ENCODE peak calls at places on chromosomes 1 and 21, in eight cellular contexts. J is NCI-H1930; W is neuronal stem cell; A is stimulated activated naive CD8-positive, alpha-beta T cell treated with anti-CD3 and anti-CD28 coated beads, Interleukin-15, Interleukin-2, amounts not matched to agents 100 U/mL and 50 U/mL, for 24 hours; E is nephron progenitor cell; Q is stimulated activated CD4-positive, alpha-beta T cell treated with anti-CD3 and anti-CD28 coated beads, Interleukin-12 subunit alpha, Interleukin-12 subunit beta, amount 100 ng/mL, for 4 hours; T is activated gamma-delta T cell treated with Interleukin-2 at 50 U/mL for 16 hours; P is effector memory CD4-positive, alpha-beta T cell. V is an unnamed sample.

GRCh38 chr1:154418062-154418897 is 13.1 kb downstream of the IL6R start:
- DNase-seq in J (no peak), W (no peak), A (no peak), E (no peak), Q (peak; percentile 28), T (no peak), P (peak; percentile 34), V (no peak)

GRCh38 chr1:201354901-201355295 is 22.6 kb downstream of the TNNT2 start:
- DNase-seq in J (no peak), W (no peak), A (no peak), E (no peak), Q (no peak), T (no peak), P (no peak), V (no peak)

GRCh38 chr1:36034692-36035091 is 49.2 kb upstream of the TEKT2 start:
- DNase-seq in J (no peak), W (no peak), A (no peak), E (no peak), Q (no peak), T (no peak), P (no peak), V (no peak)

GRCh38 chr1:238485062-238485905 is 594.6 kb upstream of the ZP4 start:
- DNase-seq in J (no peak), W (no peak), A (no peak), E (peak; percentile 31), Q (no peak), T (no peak), P (no peak), V (no peak)

GRCh38 chr1:167258858-167259257 is 38.2 kb downstream of the POU2F1 start:
- DNase-seq in J (no peak), W (no peak), A (no peak), E (no peak), Q (no peak), T (no peak), P (no peak), V (no peak)

GRCh38 chr1:2210084-2210653 is 15.6 kb upstream of the FAAP20 start:
- DNase-seq in J (no peak), W (no peak), A (no peak), E (peak; percentile 15), Q (no peak), T (no peak), P (no peak), V (no peak)

GRCh38 chr1:247212012-247212411 is 40.2 kb upstream of the ZNF124 start:
- DNase-seq in J (no peak), W (no peak), A (no peak), E (no peak), Q (no peak), T (no peak), P (no peak), V (no peak)

GRCh38 chr1:210291786-210292275 is 36.9 kb upstream of the HHAT start:
- DNase-seq in J (no peak), W (no peak), A (no peak), E (no peak), Q (no peak), T (no peak), P (no peak), V (no peak)

GRCh38 chr1:239861985-239862384 is 229.7 kb upstream of the FMN2 start:
- DNase-seq in J (no peak), W (no peak), A (no peak), E (no peak), Q (no peak), T (no peak), P (no peak), V (no peak)

GRCh38 chr1:159949891-159950480 is 4.1 kb downstream of the SLAMF9 start:
- DNase-seq in J (no peak), W (no peak), A (no peak), E (no peak), Q (no peak), T (no peak), P (no peak), V (no peak)

GRCh38 chr1:212125654-212126053 is 90.1 kb downstream of the DTL start:
- DNase-seq in J (no peak), W (no peak), A (no peak), E (no peak), Q (no peak), T (no peak), P (no peak), V (no peak)

GRCh38 chr21:39845581-39846130 is 21.6 kb upstream of the PCP4 start:
- DNase-seq in J (no peak), W (peak; percentile 27), A (no peak), E (no peak), Q (no peak), T (no peak), P (no peak), V (no peak)

GRCh38 chr1:197763307-197763706 is 12.0 kb downstream of the DENND1B start:
- DNase-seq in J (no peak), W (no peak), A (no peak), E (no peak), Q (no peak), T (no peak), P (no peak), V (no peak)

GRCh38 chr21:45818276-45818903 is 163.2 kb upstream of the COL6A1 start:
- DNase-seq in J (no peak), W (no peak), A (no peak), E (no peak), Q (no peak), T (no peak), P (no peak), V (no peak)

GRCh38 chr1:1306070-1306660 is 1.6 kb downstream of the ACAP3 start:
- DNase-seq in J (no peak), W (no peak), A (peak; percentile 39), E (no peak), Q (no peak), T (no peak), P (no peak), V (no peak)

GRCh38 chr1:9270290-9270900 is 22.3 kb upstream of the SPSB1 start:
- DNase-seq in J (no peak), W (no peak), A (no peak), E (peak; percentile 49), Q (no peak), T (no peak), P (no peak), V (no peak)

GRCh38 chr1:2547210-2548067 is 8.7 kb upstream of the TNFRSF14 start:
- DNase-seq in J (no peak), W (no peak), A (peak; percentile 81), E (no peak), Q (peak; percentile 34), T (peak; percentile 52), P (no peak), V (peak; percentile 57)

GRCh38 chr1:115545791-115546733 is 95.7 kb upstream of the VANGL1 start:
- DNase-seq in J (no peak), W (no peak), A (peak; percentile 4), E (peak; percentile 29), Q (no peak), T (no peak), P (no peak), V (no peak)

GRCh38 chr1:58447047-58447446 is 99.5 kb downstream of the OMA1 start:
- DNase-seq in J (no peak), W (no peak), A (no peak), E (no peak), Q (no peak), T (no peak), P (no peak), V (no peak)

GRCh38 chr1:219812491-219813221 is 115.7 kb downstream of the SLC30A10 start:
- DNase-seq in J (peak; percentile 28), W (peak; percentile 72), A (no peak), E (peak; percentile 45), Q (no peak), T (no peak), P (no peak), V (no peak)

GRCh38 chr1:209823143-209824041 is 4.4 kb upstream of the UTP25 start:
- DNase-seq in J (no peak), W (peak; percentile 39), A (no peak), E (no peak), Q (no peak), T (peak; percentile 17), P (no peak), V (peak; percentile 23)